ENCODE peak calls at places on chromosomes 6 and 20, in nine cellular contexts. One of them, this sample, is unnamed.

GRCh38 chr20:59463541-59463940 is 140.8 kb upstream of the PHACTR3 start:
- DNase-seq in iPS DF 6.9: no peak
- DNase-seq in fibroblast of lung: no peak
- DNase-seq in GM12865: no peak
- DNase-seq in psoas muscle: no peak
- DNase-seq in PC-3: no peak
- DNase-seq in epithelial cell of esophagus: no peak
- DNase-seq in AG09309: no peak
- DNase-seq in mucosa of descending colon: no peak
- DNase-seq in this sample: no peak

GRCh38 chr20:35791823-35792222 is 20.0 kb downstream of the PHF20 start:
- DNase-seq in GM12865: no peak
- DNase-seq in epithelial cell of esophagus: peak
- DNase-seq in psoas muscle: no peak
- DNase-seq in fibroblast of lung: peak
- DNase-seq in AG09309: peak
- DNase-seq in PC-3: peak
- DNase-seq in iPS DF 6.9: no peak
- DNase-seq in mucosa of descending colon: no peak
- DNase-seq in this sample: peak

GRCh38 chr6:23735151-23735550 is 390.9 kb upstream of the NRSN1 start:
- DNase-seq in epithelial cell of esophagus: no peak
- DNase-seq in PC-3: peak
- DNase-seq in psoas muscle: no peak
- DNase-seq in GM12865: no peak
- DNase-seq in mucosa of descending colon: no peak
- DNase-seq in iPS DF 6.9: no peak
- DNase-seq in fibroblast of lung: no peak
- DNase-seq in AG09309: no peak
- DNase-seq in this sample: no peak

GRCh38 chr6:16602035-16602434 is 159.2 kb downstream of the ATXN1 start:
- DNase-seq in psoas muscle: no peak
- DNase-seq in fibroblast of lung: no peak
- DNase-seq in GM12865: peak
- DNase-seq in iPS DF 6.9: no peak
- DNase-seq in PC-3: no peak
- DNase-seq in mucosa of descending colon: no peak
- DNase-seq in AG09309: no peak
- DNase-seq in epithelial cell of esophagus: no peak
- DNase-seq in this sample: no peak

GRCh38 chr6:100283288-100283687 is 181.4 kb downstream of the SIM1 start:
- DNase-seq in fibroblast of lung: peak
- DNase-seq in iPS DF 6.9: no peak
- DNase-seq in epithelial cell of esophagus: peak
- DNase-seq in mucosa of descending colon: no peak
- DNase-seq in AG09309: peak
- DNase-seq in PC-3: peak
- DNase-seq in GM12865: no peak
- DNase-seq in psoas muscle: no peak
- DNase-seq in this sample: peak

GRCh38 chr6:156719720-156720563 is 57.2 kb upstream of the ARID1B start:
- DNase-seq in fibroblast of lung: peak
- DNase-seq in mucosa of descending colon: peak
- DNase-seq in GM12865: peak
- DNase-seq in iPS DF 6.9: no peak
- DNase-seq in AG09309: peak
- DNase-seq in epithelial cell of esophagus: peak
- DNase-seq in PC-3: peak
- DNase-seq in psoas muscle: peak
- DNase-seq in this sample: no peak

GRCh38 chr6:156507106-156507505 is 270.1 kb upstream of the ARID1B start:
- DNase-seq in epithelial cell of esophagus: no peak
- DNase-seq in fibroblast of lung: no peak
- DNase-seq in mucosa of descending colon: no peak
- DNase-seq in GM12865: no peak
- DNase-seq in PC-3: no peak
- DNase-seq in iPS DF 6.9: no peak
- DNase-seq in AG09309: no peak
- DNase-seq in psoas muscle: no peak
- DNase-seq in this sample: no peak

GRCh38 chr6:21885532-21886089 is 292.1 kb downstream of the SOX4 start:
- DNase-seq in mucosa of descending colon: peak
- DNase-seq in iPS DF 6.9: no peak
- DNase-seq in PC-3: peak
- DNase-seq in AG09309: peak
- DNase-seq in fibroblast of lung: peak
- DNase-seq in psoas muscle: peak
- DNase-seq in epithelial cell of esophagus: peak
- DNase-seq in GM12865: no peak
- DNase-seq in this sample: peak

GRCh38 chr6:125307150-125307838 is 5.5 kb upstream of the HDDC2 start:
- DNase-seq in psoas muscle: no peak
- DNase-seq in AG09309: no peak
- DNase-seq in mucosa of descending colon: no peak
- DNase-seq in PC-3: peak
- DNase-seq in epithelial cell of esophagus: peak
- DNase-seq in GM12865: no peak
- DNase-seq in fibroblast of lung: no peak
- DNase-seq in iPS DF 6.9: no peak
- DNase-seq in this sample: peak

GRCh38 chr20:47309806-47310426 is 46.6 kb downstream of the ZMYND8 start:
- DNase-seq in mucosa of descending colon: no peak
- DNase-seq in epithelial cell of esophagus: no peak
- DNase-seq in AG09309: no peak
- DNase-seq in fibroblast of lung: no peak
- DNase-seq in PC-3: no peak
- DNase-seq in iPS DF 6.9: no peak
- DNase-seq in psoas muscle: no peak
- DNase-seq in GM12865: no peak
- DNase-seq in this sample: no peak

GRCh38 chr6:130282234-130282995 is 59.7 kb upstream of the SAMD3 start:
- DNase-seq in iPS DF 6.9: no peak
- DNase-seq in mucosa of descending colon: no peak
- DNase-seq in AG09309: peak
- DNase-seq in epithelial cell of esophagus: peak
- DNase-seq in GM12865: peak
- DNase-seq in fibroblast of lung: peak
- DNase-seq in psoas muscle: no peak
- DNase-seq in PC-3: peak
- DNase-seq in this sample: no peak

GRCh38 chr6:97040355-97040860 is 115.9 kb downstream of the KLHL32 start:
- DNase-seq in PC-3: no peak
- DNase-seq in AG09309: no peak
- DNase-seq in GM12865: no peak
- DNase-seq in fibroblast of lung: no peak
- DNase-seq in epithelial cell of esophagus: no peak
- DNase-seq in psoas muscle: no peak
- DNase-seq in iPS DF 6.9: no peak
- DNase-seq in mucosa of descending colon: no peak
- DNase-seq in this sample: no peak

GRCh38 chr6:32174416-32174815 is 1.5 kb downstream of the AGPAT1 start:
- DNase-seq in fibroblast of lung: no peak
- DNase-seq in psoas muscle: no peak
- DNase-seq in iPS DF 6.9: no peak
- DNase-seq in epithelial cell of esophagus: no peak
- DNase-seq in GM12865: no peak
- DNase-seq in AG09309: no peak
- DNase-seq in mucosa of descending colon: no peak
- DNase-seq in PC-3: no peak
- DNase-seq in this sample: no peak
- H3K4me3 ChIP-seq in fibroblast of lung: no peak
- H3K4me3 ChIP-seq in psoas muscle: peak
- H3K4me3 ChIP-seq in iPS DF 6.9: no peak
- H3K4me3 ChIP-seq in epithelial cell of esophagus: no peak
- H3K4me3 ChIP-seq in GM12865: no peak
- H3K4me3 ChIP-seq in AG09309: no peak
- H3K4me3 ChIP-seq in mucosa of descending colon: no peak
- H3K4me3 ChIP-seq in PC-3: peak
- H3K4me3 ChIP-seq in this sample: peak

GRCh38 chr6:136015531-136015930 is 164.0 kb downstream of the PDE7B start:
- DNase-seq in PC-3: no peak
- DNase-seq in psoas muscle: no peak
- DNase-seq in iPS DF 6.9: no peak
- DNase-seq in epithelial cell of esophagus: no peak
- DNase-seq in AG09309: no peak
- DNase-seq in mucosa of descending colon: no peak
- DNase-seq in GM12865: no peak
- DNase-seq in fibroblast of lung: peak
- DNase-seq in this sample: no peak

GRCh38 chr6:136011475-136011874 is 160.0 kb downstream of the PDE7B start:
- DNase-seq in epithelial cell of esophagus: no peak
- DNase-seq in iPS DF 6.9: no peak
- DNase-seq in PC-3: no peak
- DNase-seq in psoas muscle: no peak
- DNase-seq in GM12865: no peak
- DNase-seq in mucosa of descending colon: no peak
- DNase-seq in AG09309: no peak
- DNase-seq in fibroblast of lung: peak
- DNase-seq in this sample: no peak

GRCh38 chr6:136012948-136013347 is 161.4 kb downstream of the PDE7B start:
- DNase-seq in psoas muscle: no peak
- DNase-seq in mucosa of descending colon: no peak
- DNase-seq in AG09309: no peak
- DNase-seq in GM12865: no peak
- DNase-seq in PC-3: no peak
- DNase-seq in fibroblast of lung: no peak
- DNase-seq in iPS DF 6.9: no peak
- DNase-seq in epithelial cell of esophagus: no peak
- DNase-seq in this sample: no peak

GRCh38 chr6:136014454-136015421 is 163.2 kb downstream of the PDE7B start:
- DNase-seq in GM12865: no peak
- DNase-seq in fibroblast of lung: peak
- DNase-seq in mucosa of descending colon: no peak
- DNase-seq in AG09309: peak
- DNase-seq in PC-3: peak
- DNase-seq in psoas muscle: no peak
- DNase-seq in epithelial cell of esophagus: peak
- DNase-seq in iPS DF 6.9: no peak
- DNase-seq in this sample: no peak

GRCh38 chr6:136012198-136012884 is 160.8 kb downstream of the PDE7B start:
- DNase-seq in GM12865: no peak
- DNase-seq in mucosa of descending colon: no peak
- DNase-seq in iPS DF 6.9: no peak
- DNase-seq in psoas muscle: no peak
- DNase-seq in epithelial cell of esophagus: peak
- DNase-seq in fibroblast of lung: peak
- DNase-seq in PC-3: peak
- DNase-seq in AG09309: no peak
- DNase-seq in this sample: peak
- H3K4me3 ChIP-seq in GM12865: no peak
- H3K4me3 ChIP-seq in mucosa of descending colon: no peak
- H3K4me3 ChIP-seq in iPS DF 6.9: no peak
- H3K4me3 ChIP-seq in psoas muscle: no peak
- H3K4me3 ChIP-seq in epithelial cell of esophagus: no peak
- H3K4me3 ChIP-seq in fibroblast of lung: no peak
- H3K4me3 ChIP-seq in PC-3: no peak
- H3K4me3 ChIP-seq in AG09309: peak
- H3K4me3 ChIP-seq in this sample: no peak

GRCh38 chr6:45886776-45887175 is 128.9 kb downstream of the CLIC5 start:
- DNase-seq in fibroblast of lung: no peak
- DNase-seq in PC-3: no peak
- DNase-seq in psoas muscle: no peak
- DNase-seq in iPS DF 6.9: no peak
- DNase-seq in GM12865: no peak
- DNase-seq in epithelial cell of esophagus: no peak
- DNase-seq in AG09309: no peak
- DNase-seq in mucosa of descending colon: no peak
- DNase-seq in this sample: no peak
- H3K4me3 ChIP-seq in fibroblast of lung: no peak
- H3K4me3 ChIP-seq in PC-3: no peak
- H3K4me3 ChIP-seq in psoas muscle: no peak
- H3K4me3 ChIP-seq in iPS DF 6.9: no peak
- H3K4me3 ChIP-seq in GM12865: no peak
- H3K4me3 ChIP-seq in epithelial cell of esophagus: no peak
- H3K4me3 ChIP-seq in AG09309: no peak
- H3K4me3 ChIP-seq in mucosa of descending colon: no peak
- H3K4me3 ChIP-seq in this sample: no peak

DNA sequence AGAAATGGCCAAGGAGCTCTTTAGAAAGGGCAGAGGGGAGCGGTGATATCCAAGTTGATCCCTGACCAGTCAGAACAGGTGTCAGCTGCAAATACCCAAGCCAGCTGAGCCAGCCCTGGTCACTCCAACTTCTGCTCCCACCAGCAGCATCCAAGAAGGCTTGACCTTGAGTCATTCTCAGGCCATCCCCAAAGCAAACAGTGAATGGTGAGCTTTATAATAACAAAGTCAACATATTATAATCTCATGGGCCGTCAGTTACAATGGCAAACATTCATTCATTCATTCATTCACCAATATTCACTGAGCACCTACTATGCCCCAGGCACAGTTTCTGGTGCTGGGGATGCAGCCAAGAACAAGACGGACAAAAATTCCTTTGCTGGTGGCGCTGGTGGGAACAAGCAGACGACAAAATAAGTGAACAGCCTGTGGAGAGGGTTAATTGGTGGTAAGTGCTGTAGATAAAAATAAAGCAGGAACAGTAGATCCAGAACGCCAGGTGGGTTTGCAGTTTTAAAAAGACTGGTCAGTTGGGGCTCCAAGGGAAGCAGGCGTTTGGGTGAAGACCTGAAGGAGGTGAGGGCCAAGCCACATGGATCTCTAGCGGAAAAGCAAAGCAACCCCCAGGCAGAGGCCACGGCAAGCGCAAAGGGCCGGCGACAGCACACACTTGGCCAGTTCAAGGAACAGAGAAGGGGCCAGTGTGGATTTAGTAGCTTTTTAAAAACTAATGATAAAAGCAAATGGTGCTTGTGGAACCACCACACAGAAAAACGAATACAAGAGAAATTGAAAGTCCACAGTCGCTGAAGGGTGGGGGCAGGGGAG is 131.8 kb upstream of the PTPN1 start:
- DNase-seq in PC-3: peak
- DNase-seq in iPS DF 6.9: no peak
- DNase-seq in fibroblast of lung: no peak
- DNase-seq in GM12865: no peak
- DNase-seq in psoas muscle: no peak
- DNase-seq in epithelial cell of esophagus: no peak
- DNase-seq in mucosa of descending colon: peak
- DNase-seq in AG09309: no peak
- DNase-seq in this sample: no peak
- H3K4me3 ChIP-seq in PC-3: no peak
- H3K4me3 ChIP-seq in iPS DF 6.9: no peak
- H3K4me3 ChIP-seq in fibroblast of lung: peak
- H3K4me3 ChIP-seq in GM12865: no peak
- H3K4me3 ChIP-seq in psoas muscle: peak
- H3K4me3 ChIP-seq in epithelial cell of esophagus: no peak
- H3K4me3 ChIP-seq in mucosa of descending colon: no peak
- H3K4me3 ChIP-seq in AG09309: no peak
- H3K4me3 ChIP-seq in this sample: no peak

This sample was measured in epithelial cell of proximal tubule.